ENCODE peak calls at places on chromosomes 7 and 10, in four cellular contexts. One of them, this sample, is unnamed.

GRCh38 chr7:25628446-25628845 is 400.2 kb upstream of the NPVF start:
- DNase-seq in Peyer's patch: no peak
- DNase-seq in sigmoid colon: no peak
- DNase-seq in NB4: no peak
- DNase-seq in this sample: no peak

GRCh38 chr10:33777223-33777622 is 442.8 kb upstream of the NRP1 start:
- DNase-seq in sigmoid colon: no peak
- DNase-seq in NB4: no peak
- DNase-seq in Peyer's patch: no peak
- DNase-seq in this sample: no peak

GRCh38 chr7:15424468-15424867 is 137.3 kb downstream of the AGMO start:
- DNase-seq in Peyer's patch: no peak
- DNase-seq in NB4: no peak
- DNase-seq in sigmoid colon: no peak
- DNase-seq in this sample: no peak

GRCh38 chr10:80264081-80265056 is 25.1 kb downstream of the MAT1A start:
- DNase-seq in NB4: no peak
- DNase-seq in Peyer's patch: no peak
- DNase-seq in sigmoid colon: no peak
- DNase-seq in this sample: no peak

GRCh38 chr7:105131890-105132289 is 117.9 kb downstream of the KMT2E start:
- DNase-seq in Peyer's patch: no peak
- DNase-seq in sigmoid colon: no peak
- DNase-seq in NB4: no peak
- DNase-seq in this sample: no peak

GRCh38 chr7:140990193-140990962 is 24.4 kb downstream of the MRPS33 start:
- DNase-seq in sigmoid colon: no peak
- DNase-seq in Peyer's patch: peak; percentile 48
- DNase-seq in NB4: no peak
- DNase-seq in this sample: no peak

GRCh38 chr10:68987611-68988010 is 992 bp upstream of the KIFBP start:
- DNase-seq in sigmoid colon: no peak
- DNase-seq in NB4: no peak
- DNase-seq in Peyer's patch: no peak
- DNase-seq in this sample: no peak

GRCh38 chr10:90930971-90931841 is 10.3 kb upstream of the ANKRD1 start:
- DNase-seq in NB4: no peak
- DNase-seq in sigmoid colon: no peak
- DNase-seq in Peyer's patch: no peak
- DNase-seq in this sample: no peak

GRCh38 chr7:115475774-115476407 is 554.0 kb downstream of the MDFIC start:
- DNase-seq in Peyer's patch: peak; percentile 49
- DNase-seq in sigmoid colon: no peak
- DNase-seq in NB4: peak; percentile 19
- DNase-seq in this sample: no peak

GRCh38 chr10:112435013-112435619 is 11.6 kb downstream of the ZDHHC6 start:
- DNase-seq in NB4: peak; percentile 48
- DNase-seq in Peyer's patch: no peak
- DNase-seq in sigmoid colon: no peak
- DNase-seq in this sample: no peak

GRCh38 chr10:125551247-125551646 is 131.7 kb downstream of the TEX36 start:
- DNase-seq in NB4: peak; percentile 86
- DNase-seq in Peyer's patch: no peak
- DNase-seq in sigmoid colon: no peak
- DNase-seq in this sample: no peak

GRCh38 chr7:158021836-158022235 is 565.8 kb downstream of the PTPRN2 start:
- DNase-seq in NB4: no peak
- DNase-seq in sigmoid colon: peak; percentile 29
- DNase-seq in Peyer's patch: peak; percentile 32
- DNase-seq in this sample: no peak

GRCh38 chr7:159103382-159104187 is 41.1 kb downstream of the VIPR2 start:
- DNase-seq in sigmoid colon: peak; percentile 46
- DNase-seq in Peyer's patch: no peak
- DNase-seq in NB4: no peak
- DNase-seq in this sample: no peak

GRCh38 chr10:5564537-5565204 is 39.9 kb downstream of the CALML3 start:
- DNase-seq in sigmoid colon: no peak
- DNase-seq in NB4: no peak
- DNase-seq in Peyer's patch: peak; percentile 50
- DNase-seq in this sample: no peak

GRCh38 chr7:91565499-91566331 is 301.5 kb downstream of the FZD1 start:
- DNase-seq in NB4: no peak
- DNase-seq in Peyer's patch: no peak
- DNase-seq in sigmoid colon: no peak
- DNase-seq in this sample: no peak

GRCh38 chr7:13989138-13989943 is at the start of gene ETV1:
- DNase-seq in sigmoid colon: peak; percentile 79
- DNase-seq in Peyer's patch: peak; percentile 55
- DNase-seq in NB4: no peak
- DNase-seq in this sample: peak; percentile 25

GRCh38 chr7:117124585-117125220 is 171.4 kb downstream of the ST7 start:
- DNase-seq in NB4: peak; percentile 76
- DNase-seq in sigmoid colon: peak; percentile 82
- DNase-seq in Peyer's patch: peak; percentile 91
- DNase-seq in this sample: peak; percentile 76

GRCh38 chr10:49611815-49612512 is 1.9 kb downstream of the SLC18A3 start:
- DNase-seq in sigmoid colon: peak; percentile 38
- DNase-seq in NB4: no peak
- DNase-seq in Peyer's patch: peak; percentile 31
- DNase-seq in this sample: no peak

GRCh38 chr7:55019691-55020480 is 1.1 kb downstream of the EGFR start:
- DNase-seq in Peyer's patch: no peak
- DNase-seq in sigmoid colon: peak; percentile 78
- DNase-seq in NB4: no peak
- DNase-seq in this sample: peak; percentile 30

GRCh38 chr10:50846753-50847152 is 38.7 kb downstream of the A1CF start:
- DNase-seq in NB4: no peak
- DNase-seq in Peyer's patch: no peak
- DNase-seq in sigmoid colon: no peak
- DNase-seq in this sample: no peak

GRCh38 chr7:6419310-6419773 is 28.4 kb downstream of the DAGLB start:
- DNase-seq in sigmoid colon: no peak
- DNase-seq in NB4: peak; percentile 51
- DNase-seq in Peyer's patch: no peak
- DNase-seq in this sample: peak; percentile 89

GRCh38 chr10:116774728-116775151 is 32.4 kb upstream of the HSPA12A start:
- DNase-seq in sigmoid colon: peak; percentile 53
- DNase-seq in Peyer's patch: peak; percentile 54
- DNase-seq in NB4: no peak
- DNase-seq in this sample: no peak

GRCh38 chr7:155576416-155576815 is 30.1 kb upstream of the CNPY1 start:
- DNase-seq in sigmoid colon: peak; percentile 43
- DNase-seq in NB4: no peak
- DNase-seq in Peyer's patch: no peak
- DNase-seq in this sample: no peak

GRCh38 chr7:150939052-150939810 is 38.9 kb downstream of the KCNH2 start:
- DNase-seq in sigmoid colon: peak; percentile 43
- DNase-seq in NB4: peak; percentile 64
- DNase-seq in Peyer's patch: peak; percentile 21
- DNase-seq in this sample: no peak

GRCh38 chr10:124697443-124697836 is 46.7 kb downstream of the FAM53B start:
- DNase-seq in sigmoid colon: no peak
- DNase-seq in NB4: no peak
- DNase-seq in Peyer's patch: no peak
- DNase-seq in this sample: no peak

GRCh38 chr7:95330194-95331003 is 6.1 kb upstream of the PON1 start:
- DNase-seq in NB4: peak; percentile 10
- DNase-seq in Peyer's patch: no peak
- DNase-seq in sigmoid colon: no peak
- DNase-seq in this sample: no peak

GRCh38 chr10:132787253-132788179 is 1.6 kb upstream of the NKX6-2 start:
- DNase-seq in Peyer's patch: no peak
- DNase-seq in sigmoid colon: no peak
- DNase-seq in NB4: no peak
- DNase-seq in this sample: no peak

GRCh38 chr10:43202224-43202656 is 64.0 kb downstream of the CSGALNACT2 start:
- DNase-seq in NB4: peak; percentile 28
- DNase-seq in Peyer's patch: peak; percentile 63
- DNase-seq in sigmoid colon: peak; percentile 62
- DNase-seq in this sample: peak; percentile 7

GRCh38 chr10:62080905-62081304 is 179.4 kb downstream of the ARID5B start:
- DNase-seq in sigmoid colon: no peak
- DNase-seq in NB4: no peak
- DNase-seq in Peyer's patch: no peak
- DNase-seq in this sample: no peak
- TF ChIP-seq POLR2A in sigmoid colon: no peak
- TF ChIP-seq POLR2A in NB4: no peak
- TF ChIP-seq POLR2A in Peyer's patch: no peak
- TF ChIP-seq POLR2A in this sample: no peak

GRCh38 chr7:139340037-139340807 is 915 bp upstream of the FMC1 start:
- DNase-seq in sigmoid colon: peak; percentile 100
- DNase-seq in Peyer's patch: peak; percentile 100
- DNase-seq in NB4: peak; percentile 100
- DNase-seq in this sample: peak; percentile 98
- TF ChIP-seq POLR2A in sigmoid colon: peak; percentile 41
- TF ChIP-seq POLR2A in Peyer's patch: peak; percentile 45
- TF ChIP-seq POLR2A in NB4: no peak
- TF ChIP-seq POLR2A in this sample: peak; percentile 56

GRCh38 chr7:123431075-123431614 is 103.2 kb downstream of the IQUB start:
- DNase-seq in NB4: no peak
- DNase-seq in Peyer's patch: no peak
- DNase-seq in sigmoid colon: no peak
- DNase-seq in this sample: no peak
- TF ChIP-seq POLR2A in NB4: no peak
- TF ChIP-seq POLR2A in Peyer's patch: no peak
- TF ChIP-seq POLR2A in sigmoid colon: no peak
- TF ChIP-seq POLR2A in this sample: no peak

GRCh38 chr10:74025380-74025978 is 27.6 kb downstream of the VCL start:
- DNase-seq in NB4: no peak
- DNase-seq in sigmoid colon: no peak
- DNase-seq in Peyer's patch: no peak
- DNase-seq in this sample: no peak

GRCh38 chr10:74022941-74023629 is 25.2 kb downstream of the VCL start:
- DNase-seq in NB4: no peak
- DNase-seq in sigmoid colon: no peak
- DNase-seq in Peyer's patch: no peak
- DNase-seq in this sample: no peak

GRCh38 chr10:74024600-74024999 is 26.7 kb downstream of the VCL start:
- DNase-seq in Peyer's patch: no peak
- DNase-seq in NB4: no peak
- DNase-seq in sigmoid colon: no peak
- DNase-seq in this sample: no peak

GRCh38 chr10:74018241-74018640 is 20.3 kb downstream of the VCL start:
- DNase-seq in NB4: no peak
- DNase-seq in sigmoid colon: no peak
- DNase-seq in Peyer's patch: peak; percentile 63
- DNase-seq in this sample: no peak

DNA sequence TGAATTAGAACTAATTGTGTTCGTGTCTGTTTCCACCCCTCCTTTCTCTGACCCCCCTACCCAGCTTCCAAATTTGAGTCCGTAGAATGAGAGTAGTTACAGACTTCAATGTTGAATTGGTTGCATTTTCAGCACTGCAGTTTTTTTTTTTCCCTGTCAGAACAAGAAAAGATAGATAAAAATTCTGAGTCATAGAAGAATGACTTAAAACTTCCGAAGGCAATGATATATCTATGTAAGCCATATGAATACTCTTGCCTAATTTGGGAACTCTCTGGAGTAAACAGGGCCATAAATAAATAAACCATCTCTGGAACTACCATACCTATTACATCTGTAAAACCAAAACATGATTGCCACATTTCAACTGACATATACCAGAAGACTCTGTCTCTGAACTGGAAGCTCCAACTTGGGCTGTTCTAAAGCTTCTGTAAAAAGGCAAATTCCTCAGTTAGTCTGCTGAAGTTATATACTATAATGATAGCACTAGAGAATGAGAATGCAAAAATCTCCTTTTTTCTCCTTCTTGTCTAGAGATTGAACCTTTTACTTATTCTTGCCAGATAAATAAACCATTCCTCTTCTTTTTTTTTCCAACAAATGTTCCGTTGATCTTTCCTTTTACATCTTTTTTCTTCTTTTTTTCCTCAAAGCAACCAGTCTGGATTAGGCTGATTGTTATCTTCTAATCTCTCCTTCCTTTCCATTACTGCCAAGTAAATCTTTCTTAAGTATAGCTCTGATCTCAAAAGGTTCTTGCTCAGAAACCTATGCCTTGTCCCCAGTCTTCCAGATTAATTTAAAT is 23.5 kb downstream of the VCL start:
- DNase-seq in Peyer's patch: no peak
- DNase-seq in NB4: peak; percentile 28
- DNase-seq in sigmoid colon: no peak
- DNase-seq in this sample: no peak
- TF ChIP-seq POLR2A in Peyer's patch: no peak
- TF ChIP-seq POLR2A in NB4: no peak
- TF ChIP-seq POLR2A in sigmoid colon: no peak
- TF ChIP-seq POLR2A in this sample: no peak

GRCh38 chr10:20932606-20933005 is 35.5 kb upstream of the NEBL start:
- DNase-seq in Peyer's patch: no peak
- DNase-seq in NB4: no peak
- DNase-seq in sigmoid colon: no peak
- DNase-seq in this sample: no peak

GRCh38 chr10:20933705-20934104 is 36.6 kb upstream of the NEBL start:
- DNase-seq in NB4: no peak
- DNase-seq in Peyer's patch: no peak
- DNase-seq in sigmoid colon: no peak
- DNase-seq in this sample: no peak

GRCh38 chr10:20935926-20936325 is 38.8 kb upstream of the NEBL start:
- DNase-seq in NB4: no peak
- DNase-seq in sigmoid colon: no peak
- DNase-seq in Peyer's patch: no peak
- DNase-seq in this sample: no peak

DNA sequence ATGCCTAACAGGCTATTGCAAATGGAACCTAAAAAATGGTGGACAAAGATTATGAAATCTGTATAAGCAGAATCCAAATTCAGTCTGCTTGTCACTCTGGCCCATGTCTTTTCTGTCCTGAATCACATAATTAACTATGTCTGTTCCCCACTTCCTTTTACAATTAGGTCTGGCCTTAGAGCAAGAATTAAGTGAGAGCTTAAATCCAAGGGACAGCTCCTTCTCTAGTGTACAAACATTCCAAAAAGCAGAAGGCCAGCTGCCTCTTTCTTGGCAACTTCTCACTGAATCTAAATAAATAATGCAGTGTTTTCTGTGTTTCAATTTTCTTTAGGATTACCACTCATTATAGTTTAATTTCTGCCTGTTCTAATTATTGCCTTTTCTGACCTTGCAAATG is 39.3 kb upstream of the NEBL start:
- DNase-seq in sigmoid colon: no peak
- DNase-seq in NB4: no peak
- DNase-seq in Peyer's patch: no peak
- DNase-seq in this sample: no peak
- TF ChIP-seq POLR2A in sigmoid colon: no peak
- TF ChIP-seq POLR2A in NB4: no peak
- TF ChIP-seq POLR2A in Peyer's patch: no peak
- TF ChIP-seq POLR2A in this sample: no peak

DNA sequence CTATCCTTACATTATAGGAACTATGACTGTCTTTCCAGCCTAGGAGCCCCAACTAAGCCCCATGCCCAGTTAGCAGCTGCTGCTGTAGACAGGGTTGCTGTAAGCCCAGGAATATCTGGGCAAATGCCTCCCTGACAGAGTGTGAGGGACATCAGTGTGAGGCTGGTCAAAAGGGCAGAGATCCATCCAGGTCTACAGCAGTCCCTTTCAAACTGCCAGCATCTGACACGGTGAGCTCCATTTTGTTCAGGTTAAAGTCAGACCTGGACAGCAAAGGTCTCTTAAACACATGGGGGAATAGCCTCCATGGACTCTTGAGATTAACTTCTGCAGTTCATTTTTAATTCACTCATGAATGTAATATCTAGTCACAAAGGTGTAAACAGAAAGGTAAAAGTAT is 13.3 kb downstream of the IFIT3 start:
- DNase-seq in sigmoid colon: no peak
- DNase-seq in NB4: no peak
- DNase-seq in Peyer's patch: no peak
- DNase-seq in this sample: no peak
- TF ChIP-seq POLR2A in sigmoid colon: no peak
- TF ChIP-seq POLR2A in NB4: no peak
- TF ChIP-seq POLR2A in Peyer's patch: no peak
- TF ChIP-seq POLR2A in this sample: no peak

This sample was measured in gastrocnemius medialis.